ENCODE peak calls at places on chromosomes 5 and 9, in four cellular contexts. P, U, H and M are unnamed samples.
A peak's percentile ranks its signal among the peaks of the same experiment; 100 is the strongest.

GRCh38 chr9:120175031-120175430 is 404.9 kb downstream of the CDK5RAP2 start:
- DNase-seq in P (no peak), U (no peak), H (no peak), M (no peak)

GRCh38 chr9:121491111-121491510 is 8.5 kb downstream of the GGTA1 start:
- DNase-seq in P (no peak), U (no peak), H (no peak), M (no peak)

GRCh38 chr5:176541338-176542134 is 4.3 kb upstream of the RNF44 start:
- DNase-seq in P (peak; percentile 81), U (peak; percentile 52), H (peak; percentile 65), M (no peak)

GRCh38 chr9:124286292-124286931 is 28.7 kb downstream of the NEK6 start:
- DNase-seq in P (no peak), U (no peak), H (no peak), M (peak; percentile 66)

GRCh38 chr5:38835887-38836286 is 9.9 kb upstream of the OSMR start:
- DNase-seq in P (no peak), U (no peak), H (no peak), M (no peak)

GRCh38 chr5:136279314-136279713 is 86.0 kb downstream of the TRPC7 start:
- DNase-seq in P (no peak), U (no peak), H (no peak), M (no peak)

GRCh38 chr9:136791466-136792276 is 527 bp downstream of the TMEM141 start:
- DNase-seq in P (peak; percentile 90), U (peak; percentile 39), H (peak; percentile 47), M (no peak)

GRCh38 chr5:65871182-65871581 is 55.2 kb upstream of the ERBIN start:
- DNase-seq in P (no peak), U (no peak), H (no peak), M (no peak)

GRCh38 chr5:151100690-151101089 is 19.9 kb upstream of the TNIP1 start:
- DNase-seq in P (no peak), U (peak; percentile 20), H (no peak), M (no peak)

GRCh38 chr5:59543826-59544442 is 349.6 kb downstream of the PDE4D start:
- DNase-seq in P (no peak), U (no peak), H (no peak), M (no peak)

GRCh38 chr5:115810776-115811175 is 5.7 kb downstream of the CDO1 start:
- DNase-seq in P (no peak), U (no peak), H (no peak), M (no peak)

GRCh38 chr5:36875789-36876388 is 680 bp upstream of the NIPBL start:
- DNase-seq in P (peak; percentile 67), U (peak; percentile 72), H (peak; percentile 59), M (peak; percentile 46)

GRCh38 chr5:79689541-79690466 is at the start of gene CMYA5:
- DNase-seq in P (peak; percentile 70), U (no peak), H (no peak), M (no peak)

GRCh38 chr5:33509036-33509435 is 68.3 kb downstream of the TARS1 start:
- DNase-seq in P (no peak), U (no peak), H (no peak), M (no peak)

GRCh38 chr5:33423018-33423630 is 17.6 kb upstream of the TARS1 start:
- DNase-seq in P (no peak), U (no peak), H (peak; percentile 6), M (no peak)

DNA sequence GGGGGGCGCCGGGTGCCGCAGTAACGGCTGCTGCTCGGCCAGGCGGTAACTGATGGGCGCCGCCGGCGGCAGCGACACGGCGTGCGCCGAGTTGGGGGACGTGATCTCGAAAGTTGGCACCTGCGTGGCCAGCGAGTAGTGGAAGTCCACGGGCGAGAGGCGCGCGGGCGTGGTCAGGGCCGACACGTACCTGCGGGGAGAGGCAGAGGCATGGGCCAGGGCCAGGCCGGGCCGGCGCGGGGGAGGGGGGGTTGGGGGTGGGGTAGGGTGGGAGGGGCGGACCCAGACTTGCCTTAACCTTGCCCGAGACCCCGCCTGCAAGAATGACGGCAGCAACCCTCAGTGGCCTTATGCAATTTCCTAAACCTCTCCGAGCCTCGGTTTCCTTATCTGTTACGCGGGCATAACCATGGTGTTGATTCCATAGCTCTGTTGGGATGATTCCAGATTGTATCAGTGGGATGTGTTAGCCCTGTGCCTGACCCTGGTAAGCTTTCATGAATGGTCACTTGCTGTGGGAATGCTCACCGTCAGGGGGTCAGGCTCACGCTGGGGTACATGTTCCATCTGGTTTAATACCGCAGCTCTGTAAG is 53.0 kb downstream of the PSD2 start:
- DNase-seq in P (no peak), U (peak; percentile 42), H (no peak), M (no peak)
- TF ChIP-seq CBFB in P (no peak), U (no peak), H (no peak), M (no peak)

GRCh38 chr9:128192601-128193371 is 1.4 kb upstream of the CIZ1 start:
- DNase-seq in P (peak; percentile 30), U (peak; percentile 91), H (no peak), M (no peak)

GRCh38 chr9:128191406-128192046 is at the start of gene CIZ1:
- DNase-seq in P (peak; percentile 75), U (peak; percentile 99), H (peak; percentile 43), M (no peak)

GRCh38 chr9:128190013-128190412 is 1.4 kb downstream of the CIZ1 start:
- DNase-seq in P (no peak), U (no peak), H (no peak), M (no peak)

GRCh38 chr9:128188209-128188608 is 3.2 kb downstream of the CIZ1 start:
- DNase-seq in P (no peak), U (no peak), H (no peak), M (no peak)

GRCh38 chr9:128190516-128191405 is 611 bp downstream of the CIZ1 start:
- DNase-seq in P (no peak), U (no peak), H (no peak), M (no peak)
- TF ChIP-seq CBFB in P (no peak), U (no peak), H (no peak), M (no peak)

GRCh38 chr5:118578093-118578492 is 410.3 kb downstream of the DTWD2 start:
- DNase-seq in P (no peak), U (no peak), H (no peak), M (no peak)

GRCh38 chr5:118577621-118578020 is 410.7 kb downstream of the DTWD2 start:
- DNase-seq in P (no peak), U (no peak), H (no peak), M (no peak)

DNA sequence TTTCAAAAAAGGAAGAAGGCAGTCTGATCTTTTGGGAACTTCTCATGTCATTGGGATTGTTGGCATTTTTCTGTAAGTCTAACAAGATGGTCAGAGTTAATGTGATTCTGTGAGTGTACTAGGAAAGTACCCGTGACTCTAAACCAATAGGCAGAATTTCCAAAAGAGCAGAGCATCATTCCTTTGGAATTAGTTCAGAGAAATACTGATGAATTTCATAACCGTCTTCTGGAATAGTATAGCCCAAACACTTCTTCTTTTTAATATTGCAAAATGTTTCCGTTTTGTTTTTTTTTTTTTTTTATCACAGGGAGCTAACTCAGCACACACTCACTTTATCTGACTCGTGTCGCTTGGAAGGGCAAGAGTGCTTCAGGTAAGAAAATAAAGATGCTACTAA is 407.4 kb downstream of the DTWD2 start:
- DNase-seq in P (no peak), U (no peak), H (no peak), M (no peak)
- TF ChIP-seq CBFB in P (no peak), U (no peak), H (no peak), M (no peak)

DNA sequence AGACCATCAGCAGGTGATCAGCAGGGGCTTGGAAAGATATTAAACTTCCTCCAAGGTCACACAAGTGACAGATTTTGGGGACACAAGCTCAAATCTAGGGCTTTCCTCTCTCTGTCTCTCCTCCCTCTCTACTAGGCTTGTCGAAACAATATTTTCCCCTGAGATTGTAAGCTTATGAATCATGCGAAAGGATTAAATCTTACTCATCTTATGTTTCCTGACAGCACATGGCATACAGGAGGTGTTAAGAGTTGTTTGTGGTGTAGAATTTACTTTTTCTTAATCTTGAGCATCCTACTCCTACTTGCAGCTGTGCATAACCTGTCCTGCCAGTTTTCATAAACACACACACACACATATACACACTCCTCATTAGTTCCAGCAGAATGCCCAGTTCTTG is 186.3 kb downstream of the MARCHF11 start:
- DNase-seq in P (no peak), U (no peak), H (no peak), M (no peak)
- TF ChIP-seq CBFB in P (no peak), U (no peak), H (no peak), M (no peak)

GRCh38 chr5:147751-148150 is 43.5 kb upstream of the LRRC14B start:
- DNase-seq in P (no peak), U (no peak), H (no peak), M (no peak)
- TF ChIP-seq CBFB in P (no peak), U (no peak), H (no peak), M (no peak)